ENCODE peak calls at places on chromosomes 6 and 20, in eight cellular contexts. One of them, this sample, is unnamed.
A peak's percentile ranks its signal among the peaks of the same experiment; 100 is the strongest.

GRCh38 chr20:4684837-4685413 is 36.8 kb upstream of the PRND start:
- DNase-seq in neural progenitor cell: no peak
- DNase-seq in upper lobe of right lung: no peak
- DNase-seq in HAP-1: no peak
- DNase-seq in GM12865: no peak
- DNase-seq in IMR-90: peak; percentile 84
- DNase-seq in aorta: no peak
- DNase-seq in pancreas: no peak
- DNase-seq in this sample: no peak

GRCh38 chr6:152143359-152143758 is 335.9 kb downstream of the ESR1 start:
- DNase-seq in neural progenitor cell: no peak
- DNase-seq in upper lobe of right lung: no peak
- DNase-seq in HAP-1: no peak
- DNase-seq in GM12865: no peak
- DNase-seq in IMR-90: no peak
- DNase-seq in aorta: no peak
- DNase-seq in pancreas: no peak
- DNase-seq in this sample: no peak

GRCh38 chr6:150343434-150343833 is 25.4 kb upstream of the IYD start:
- DNase-seq in neural progenitor cell: no peak
- DNase-seq in upper lobe of right lung: no peak
- DNase-seq in HAP-1: no peak
- DNase-seq in GM12865: no peak
- DNase-seq in IMR-90: peak; percentile 13
- DNase-seq in aorta: no peak
- DNase-seq in pancreas: no peak
- DNase-seq in this sample: no peak

GRCh38 chr6:28544211-28544610 is 18.5 kb downstream of the GPX5 start:
- DNase-seq in neural progenitor cell: peak; percentile 77
- DNase-seq in upper lobe of right lung: no peak
- DNase-seq in HAP-1: no peak
- DNase-seq in GM12865: peak; percentile 23
- DNase-seq in IMR-90: no peak
- DNase-seq in aorta: no peak
- DNase-seq in pancreas: no peak
- DNase-seq in this sample: no peak

GRCh38 chr6:47292944-47293343 is 16.8 kb downstream of the TNFRSF21 start:
- DNase-seq in neural progenitor cell: no peak
- DNase-seq in upper lobe of right lung: no peak
- DNase-seq in HAP-1: no peak
- DNase-seq in GM12865: no peak
- DNase-seq in IMR-90: peak; percentile 35
- DNase-seq in aorta: no peak
- DNase-seq in pancreas: no peak
- DNase-seq in this sample: no peak

GRCh38 chr6:166381733-166382499 is 824 bp downstream of the MPC1 start:
- DNase-seq in neural progenitor cell: peak; percentile 73
- DNase-seq in upper lobe of right lung: peak; percentile 93
- DNase-seq in HAP-1: peak; percentile 45
- DNase-seq in GM12865: peak; percentile 89
- DNase-seq in IMR-90: peak; percentile 46
- DNase-seq in aorta: peak; percentile 91
- DNase-seq in pancreas: peak; percentile 94
- DNase-seq in this sample: no peak

GRCh38 chr20:22579711-22580697 is 4.4 kb downstream of the FOXA2 start:
- DNase-seq in neural progenitor cell: peak; percentile 45
- DNase-seq in upper lobe of right lung: peak; percentile 70
- DNase-seq in HAP-1: no peak
- DNase-seq in GM12865: no peak
- DNase-seq in IMR-90: no peak
- DNase-seq in aorta: no peak
- DNase-seq in pancreas: peak; percentile 57
- DNase-seq in this sample: no peak

GRCh38 chr20:8578191-8578690 is 446.2 kb downstream of the PLCB1 start:
- DNase-seq in neural progenitor cell: no peak
- DNase-seq in upper lobe of right lung: no peak
- DNase-seq in HAP-1: no peak
- DNase-seq in GM12865: no peak
- DNase-seq in IMR-90: no peak
- DNase-seq in aorta: no peak
- DNase-seq in pancreas: no peak
- DNase-seq in this sample: peak; percentile 52

GRCh38 chr20:13723015-13723414 is 61.7 kb downstream of the ESF1 start:
- DNase-seq in neural progenitor cell: peak; percentile 11
- DNase-seq in upper lobe of right lung: no peak
- DNase-seq in HAP-1: no peak
- DNase-seq in GM12865: no peak
- DNase-seq in IMR-90: no peak
- DNase-seq in aorta: no peak
- DNase-seq in pancreas: no peak
- DNase-seq in this sample: no peak

GRCh38 chr20:35888659-35889058 is 65.6 kb downstream of the SCAND1 start:
- DNase-seq in neural progenitor cell: no peak
- DNase-seq in upper lobe of right lung: no peak
- DNase-seq in HAP-1: no peak
- DNase-seq in GM12865: no peak
- DNase-seq in IMR-90: no peak
- DNase-seq in aorta: no peak
- DNase-seq in pancreas: no peak
- DNase-seq in this sample: no peak

GRCh38 chr6:156796627-156797026 is 19.4 kb downstream of the ARID1B start:
- DNase-seq in neural progenitor cell: no peak
- DNase-seq in upper lobe of right lung: no peak
- DNase-seq in HAP-1: no peak
- DNase-seq in GM12865: no peak
- DNase-seq in IMR-90: no peak
- DNase-seq in aorta: no peak
- DNase-seq in pancreas: no peak
- DNase-seq in this sample: no peak

GRCh38 chr6:25774120-25774730 is 19.7 kb downstream of the SLC17A4 start:
- DNase-seq in neural progenitor cell: peak; percentile 13
- DNase-seq in upper lobe of right lung: no peak
- DNase-seq in HAP-1: no peak
- DNase-seq in GM12865: no peak
- DNase-seq in IMR-90: no peak
- DNase-seq in aorta: no peak
- DNase-seq in pancreas: no peak
- DNase-seq in this sample: no peak

GRCh38 chr6:142551145-142551811 is 249.5 kb downstream of the ADGRG6 start:
- DNase-seq in neural progenitor cell: peak; percentile 13
- DNase-seq in upper lobe of right lung: peak; percentile 55
- DNase-seq in HAP-1: no peak
- DNase-seq in GM12865: no peak
- DNase-seq in IMR-90: no peak
- DNase-seq in aorta: no peak
- DNase-seq in pancreas: no peak
- DNase-seq in this sample: no peak

GRCh38 chr20:1146957-1147356 is 28.6 kb downstream of the PSMF1 start:
- DNase-seq in neural progenitor cell: no peak
- DNase-seq in upper lobe of right lung: no peak
- DNase-seq in HAP-1: no peak
- DNase-seq in GM12865: no peak
- DNase-seq in IMR-90: no peak
- DNase-seq in aorta: no peak
- DNase-seq in pancreas: no peak
- DNase-seq in this sample: no peak

GRCh38 chr6:54191460-54191859 is 80.2 kb downstream of the MLIP start:
- DNase-seq in neural progenitor cell: no peak
- DNase-seq in upper lobe of right lung: no peak
- DNase-seq in HAP-1: no peak
- DNase-seq in GM12865: no peak
- DNase-seq in IMR-90: peak; percentile 56
- DNase-seq in aorta: no peak
- DNase-seq in pancreas: no peak
- DNase-seq in this sample: no peak

GRCh38 chr6:49980898-49981297 is 11.5 kb upstream of the DEFB113 start:
- DNase-seq in neural progenitor cell: no peak
- DNase-seq in upper lobe of right lung: no peak
- DNase-seq in HAP-1: no peak
- DNase-seq in GM12865: peak; percentile 50
- DNase-seq in IMR-90: peak; percentile 0
- DNase-seq in aorta: no peak
- DNase-seq in pancreas: no peak
- DNase-seq in this sample: no peak

GRCh38 chr6:170279977-170280688 is 10.7 kb downstream of the DLL1 start:
- DNase-seq in neural progenitor cell: no peak
- DNase-seq in upper lobe of right lung: peak; percentile 93
- DNase-seq in HAP-1: no peak
- DNase-seq in GM12865: peak; percentile 13
- DNase-seq in IMR-90: peak; percentile 12
- DNase-seq in aorta: no peak
- DNase-seq in pancreas: peak; percentile 81
- DNase-seq in this sample: no peak

GRCh38 chr6:747921-748320 is 55.0 kb upstream of the EXOC2 start:
- DNase-seq in neural progenitor cell: no peak
- DNase-seq in upper lobe of right lung: no peak
- DNase-seq in HAP-1: no peak
- DNase-seq in GM12865: no peak
- DNase-seq in IMR-90: no peak
- DNase-seq in aorta: no peak
- DNase-seq in pancreas: no peak
- DNase-seq in this sample: no peak

GRCh38 chr6:35688605-35689322 is at the start of gene FKBP5:
- DNase-seq in neural progenitor cell: peak; percentile 97
- DNase-seq in upper lobe of right lung: peak; percentile 98
- DNase-seq in HAP-1: peak; percentile 83
- DNase-seq in GM12865: peak; percentile 96
- DNase-seq in IMR-90: peak; percentile 80
- DNase-seq in aorta: peak; percentile 98
- DNase-seq in pancreas: peak; percentile 93
- DNase-seq in this sample: no peak

GRCh38 chr6:35690484-35690883 is 1.8 kb upstream of the FKBP5 start:
- DNase-seq in neural progenitor cell: no peak
- DNase-seq in upper lobe of right lung: no peak
- DNase-seq in HAP-1: no peak
- DNase-seq in GM12865: no peak
- DNase-seq in IMR-90: no peak
- DNase-seq in aorta: no peak
- DNase-seq in pancreas: no peak
- DNase-seq in this sample: no peak

GRCh38 chr6:35686441-35686840 is 2.3 kb downstream of the FKBP5 start:
- DNase-seq in neural progenitor cell: no peak
- DNase-seq in upper lobe of right lung: no peak
- DNase-seq in HAP-1: no peak
- DNase-seq in GM12865: no peak
- DNase-seq in IMR-90: no peak
- DNase-seq in aorta: no peak
- DNase-seq in pancreas: no peak
- DNase-seq in this sample: no peak

GRCh38 chr6:35686873-35687557 is 1.7 kb downstream of the FKBP5 start:
- DNase-seq in neural progenitor cell: no peak
- DNase-seq in upper lobe of right lung: no peak
- DNase-seq in HAP-1: no peak
- DNase-seq in GM12865: peak; percentile 29
- DNase-seq in IMR-90: no peak
- DNase-seq in aorta: no peak
- DNase-seq in pancreas: no peak
- DNase-seq in this sample: no peak

GRCh38 chr6:35687658-35688604 is 784 bp downstream of the FKBP5 start:
- DNase-seq in neural progenitor cell: peak; percentile 87
- DNase-seq in upper lobe of right lung: peak; percentile 86
- DNase-seq in HAP-1: peak; percentile 61
- DNase-seq in GM12865: peak; percentile 81
- DNase-seq in IMR-90: peak; percentile 57
- DNase-seq in aorta: peak; percentile 88
- DNase-seq in pancreas: peak; percentile 69
- DNase-seq in this sample: no peak
- H3K4me3 ChIP-seq in neural progenitor cell: peak overlapping the region; percentile 90
- H3K4me3 ChIP-seq in upper lobe of right lung: peak overlapping the region; percentile 89
- H3K4me3 ChIP-seq in HAP-1: peak overlapping the region; percentile 60
- H3K4me3 ChIP-seq in GM12865: peak overlapping the region; percentile 84
- H3K4me3 ChIP-seq in IMR-90: peak overlapping the region; percentile 59
- H3K4me3 ChIP-seq in aorta: peak overlapping the region; percentile 98
- H3K4me3 ChIP-seq in pancreas: peak overlapping the region; percentile 87
- H3K4me3 ChIP-seq in this sample: peak overlapping the region; percentile 85

GRCh38 chr20:63006611-63007471 is at the start of gene BHLHE23:
- DNase-seq in neural progenitor cell: peak; percentile 88
- DNase-seq in upper lobe of right lung: no peak
- DNase-seq in HAP-1: no peak
- DNase-seq in GM12865: no peak
- DNase-seq in IMR-90: no peak
- DNase-seq in aorta: no peak
- DNase-seq in pancreas: no peak
- DNase-seq in this sample: no peak
- H3K4me3 ChIP-seq in neural progenitor cell: peak within 1 kb of the TSS; percentile 42
- H3K4me3 ChIP-seq in upper lobe of right lung: no peak within 1 kb of the TSS
- H3K4me3 ChIP-seq in HAP-1: no peak within 1 kb of the TSS
- H3K4me3 ChIP-seq in GM12865: no peak within 1 kb of the TSS
- H3K4me3 ChIP-seq in IMR-90: no peak within 1 kb of the TSS
- H3K4me3 ChIP-seq in aorta: no peak within 1 kb of the TSS
- H3K4me3 ChIP-seq in pancreas: no peak within 1 kb of the TSS
- H3K4me3 ChIP-seq in this sample: no peak within 1 kb of the TSS

DNA sequence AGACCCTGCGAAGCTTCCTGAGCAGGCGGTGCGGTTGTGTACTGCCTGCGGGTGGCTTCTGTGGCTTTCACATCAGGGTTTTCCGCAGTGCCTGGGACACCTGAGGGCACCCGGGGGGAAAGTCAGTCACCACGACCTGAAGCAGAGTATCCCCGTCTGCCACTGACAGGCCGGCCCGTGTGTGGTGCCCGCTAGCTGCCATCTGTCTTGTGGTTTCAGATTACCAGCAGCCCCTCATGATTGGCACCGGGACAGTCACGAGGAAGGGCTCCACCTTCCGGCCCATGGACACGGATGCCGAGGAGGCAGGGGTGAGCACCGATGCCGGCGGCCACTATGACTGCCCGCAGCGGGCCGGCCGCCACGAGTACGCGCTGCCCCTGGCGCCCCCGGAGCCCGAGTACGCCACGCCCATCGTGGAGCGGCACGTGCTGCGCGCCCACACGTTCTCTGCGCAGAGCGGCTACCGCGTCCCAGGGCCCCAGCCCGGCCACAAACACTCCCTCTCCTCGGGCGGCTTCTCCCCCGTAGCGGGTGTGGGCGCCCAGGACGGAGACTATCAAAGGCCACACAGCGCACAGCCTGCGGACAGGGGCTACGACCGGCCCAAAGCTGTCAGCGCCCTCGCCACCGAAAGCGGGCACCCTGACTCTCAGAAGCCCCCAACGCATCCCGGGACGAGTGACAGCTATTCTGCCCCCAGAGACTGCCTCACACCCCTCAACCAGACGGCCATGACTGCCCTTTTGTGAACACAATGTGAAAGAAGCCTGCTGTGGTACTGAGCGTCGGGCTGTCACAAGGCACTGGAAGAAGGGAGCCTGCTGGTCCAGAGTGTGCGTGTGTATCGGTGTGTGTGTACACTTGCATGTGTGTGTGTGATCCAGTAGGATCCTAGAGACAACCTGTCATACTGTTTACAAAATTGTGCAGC is 54.4 kb downstream of the GOPC start:
- DNase-seq in neural progenitor cell: no peak
- DNase-seq in upper lobe of right lung: peak; percentile 65
- DNase-seq in HAP-1: no peak
- DNase-seq in GM12865: peak; percentile 43
- DNase-seq in IMR-90: peak; percentile 54
- DNase-seq in aorta: peak; percentile 87
- DNase-seq in pancreas: peak; percentile 74
- DNase-seq in this sample: peak; percentile 42
- H3K4me3 ChIP-seq in neural progenitor cell: no peak overlapping the region
- H3K4me3 ChIP-seq in upper lobe of right lung: peak overlapping the region; percentile 35
- H3K4me3 ChIP-seq in HAP-1: no peak overlapping the region
- H3K4me3 ChIP-seq in GM12865: peak overlapping the region; percentile 46
- H3K4me3 ChIP-seq in IMR-90: no peak overlapping the region
- H3K4me3 ChIP-seq in aorta: peak overlapping the region; percentile 7
- H3K4me3 ChIP-seq in pancreas: peak overlapping the region; percentile 17
- H3K4me3 ChIP-seq in this sample: peak overlapping the region; percentile 33

GRCh38 chr20:63285636-63286615 is 7.1 kb upstream of the COL20A1 start:
- DNase-seq in neural progenitor cell: no peak
- DNase-seq in upper lobe of right lung: no peak
- DNase-seq in HAP-1: no peak
- DNase-seq in GM12865: no peak
- DNase-seq in IMR-90: no peak
- DNase-seq in aorta: no peak
- DNase-seq in pancreas: no peak
- DNase-seq in this sample: no peak
- H3K4me3 ChIP-seq in neural progenitor cell: no peak overlapping the region
- H3K4me3 ChIP-seq in upper lobe of right lung: no peak overlapping the region
- H3K4me3 ChIP-seq in HAP-1: no peak overlapping the region
- H3K4me3 ChIP-seq in GM12865: no peak overlapping the region
- H3K4me3 ChIP-seq in IMR-90: no peak overlapping the region
- H3K4me3 ChIP-seq in aorta: no peak overlapping the region
- H3K4me3 ChIP-seq in pancreas: no peak overlapping the region
- H3K4me3 ChIP-seq in this sample: no peak overlapping the region

This sample was measured in HFF-Myc.